ENCODE peak calls at places on chromosome 20, in six cellular contexts. S, V, A, R, C and Z are unnamed samples.

GRCh38 chr20:35776513-35777101 is 4.8 kb downstream of the PHF20 start:
- DNase-seq in S (peak), V (no peak), A (no peak), R (peak), C (no peak), Z (peak)

GRCh38 chr20:17878912-17879602 is 89.5 kb downstream of the SNX5 start:
- DNase-seq in S (no peak), V (no peak), A (no peak), R (no peak), C (no peak), Z (no peak)

GRCh38 chr20:32621071-32621913 is 36.2 kb upstream of the NOL4L start:
- DNase-seq in S (no peak), V (no peak), A (no peak), R (no peak), C (no peak), Z (no peak)

GRCh38 chr20:17995967-17996819 is 27.4 kb downstream of the MGME1 start:
- DNase-seq in S (peak), V (no peak), A (no peak), R (peak), C (no peak), Z (peak)

GRCh38 chr20:53413188-53413631 is 180.4 kb downstream of the ZNF217 start:
- DNase-seq in S (no peak), V (no peak), A (peak), R (no peak), C (no peak), Z (peak)

GRCh38 chr20:2539341-2539740 is 3.0 kb downstream of the TMC2 start:
- DNase-seq in S (no peak), V (no peak), A (no peak), R (no peak), C (no peak), Z (no peak)

GRCh38 chr20:38164624-38165088 is 414 bp downstream of the TGM2 start:
- DNase-seq in S (no peak), V (no peak), A (no peak), R (no peak), C (no peak), Z (no peak)

GRCh38 chr20:31966991-31967655 is 828 bp upstream of the XKR7 start:
- DNase-seq in S (no peak), V (no peak), A (no peak), R (no peak), C (no peak), Z (no peak)

GRCh38 chr20:4243071-4243470 is 227.7 kb upstream of the RNF24 start:
- DNase-seq in S (no peak), V (peak), A (no peak), R (peak), C (no peak), Z (no peak)

GRCh38 chr20:11451793-11452291 is 465.9 kb upstream of the BTBD3 start:
- DNase-seq in S (peak), V (no peak), A (no peak), R (peak), C (no peak), Z (no peak)

GRCh38 chr20:47854687-47855212 is 69.5 kb upstream of the SULF2 start:
- DNase-seq in S (peak), V (peak), A (no peak), R (peak), C (no peak), Z (peak)

GRCh38 chr20:62027116-62027515 is 38.6 kb downstream of the TAF4 start:
- DNase-seq in S (no peak), V (no peak), A (no peak), R (peak), C (peak), Z (no peak)

GRCh38 chr20:20253744-20254330 is 114.1 kb upstream of the INSM1 start:
- DNase-seq in S (no peak), V (no peak), A (no peak), R (no peak), C (no peak), Z (no peak)

GRCh38 chr20:1165521-1165920 is 19.3 kb downstream of the TMEM74B start:
- DNase-seq in S (no peak), V (no peak), A (no peak), R (no peak), C (no peak), Z (no peak)

GRCh38 chr20:46651091-46651962 is at the start of gene SLC13A3:
- DNase-seq in S (no peak), V (no peak), A (no peak), R (peak), C (no peak), Z (no peak)

GRCh38 chr20:60729119-60729900 is 522.8 kb upstream of the CDH4 start:
- DNase-seq in S (no peak), V (no peak), A (no peak), R (no peak), C (no peak), Z (no peak)

GRCh38 chr20:1377984-1378742 is 14.7 kb downstream of the FKBP1A start:
- DNase-seq in S (peak), V (no peak), A (no peak), R (peak), C (no peak), Z (peak)

GRCh38 chr20:32779500-32780215 is 17.5 kb downstream of the DNMT3B start:
- DNase-seq in S (no peak), V (peak), A (no peak), R (no peak), C (no peak), Z (no peak)

DNA sequence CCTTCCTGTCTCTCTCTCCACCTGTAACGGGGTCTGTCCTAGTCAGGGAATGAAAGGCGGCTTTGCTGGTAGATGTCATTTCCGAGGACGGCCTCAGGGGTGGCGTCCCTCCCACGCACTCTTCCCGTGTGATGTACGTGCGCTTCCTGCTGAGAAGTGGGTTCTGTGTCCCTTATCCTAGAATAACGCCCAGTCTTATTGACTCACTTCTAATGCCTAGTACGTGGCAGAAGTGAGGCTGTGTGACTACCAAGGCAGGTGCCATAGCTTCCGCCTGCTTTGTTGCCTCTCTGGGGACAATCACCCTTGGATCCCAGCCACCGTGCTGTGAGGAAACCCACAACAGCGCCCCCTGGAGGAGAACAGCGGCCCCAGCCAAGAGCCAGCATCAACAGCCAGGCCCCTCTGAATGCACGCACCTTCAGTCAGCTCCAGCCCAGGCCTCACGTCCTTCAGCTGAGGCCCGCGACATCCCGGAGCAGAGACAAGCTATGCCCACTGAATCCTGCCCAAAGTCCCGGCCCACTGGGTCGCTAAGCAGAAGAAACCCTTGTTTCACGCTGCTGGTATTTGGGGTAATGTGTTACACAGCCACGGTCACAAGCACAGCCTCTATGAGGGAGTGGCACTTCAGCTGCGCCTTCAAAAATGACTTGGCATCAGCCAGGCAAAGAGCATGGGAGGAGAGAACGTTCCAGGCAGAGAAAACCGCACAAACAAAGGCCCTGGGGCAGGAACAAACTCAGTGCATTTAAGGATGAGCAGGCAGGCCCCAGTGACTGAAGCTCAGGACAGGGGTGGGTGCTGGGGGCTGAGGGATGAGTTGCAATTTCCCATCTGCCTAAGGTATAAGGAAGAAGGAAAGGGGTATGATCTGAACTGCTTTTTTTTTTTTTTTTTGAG is 224.2 kb downstream of the NFATC2 start:
- DNase-seq in S (no peak), V (peak), A (peak), R (no peak), C (no peak), Z (peak)
- TF ChIP-seq CTCF in S (peak), V (peak), A (peak), R (peak), C (no peak), Z (peak)

DNA sequence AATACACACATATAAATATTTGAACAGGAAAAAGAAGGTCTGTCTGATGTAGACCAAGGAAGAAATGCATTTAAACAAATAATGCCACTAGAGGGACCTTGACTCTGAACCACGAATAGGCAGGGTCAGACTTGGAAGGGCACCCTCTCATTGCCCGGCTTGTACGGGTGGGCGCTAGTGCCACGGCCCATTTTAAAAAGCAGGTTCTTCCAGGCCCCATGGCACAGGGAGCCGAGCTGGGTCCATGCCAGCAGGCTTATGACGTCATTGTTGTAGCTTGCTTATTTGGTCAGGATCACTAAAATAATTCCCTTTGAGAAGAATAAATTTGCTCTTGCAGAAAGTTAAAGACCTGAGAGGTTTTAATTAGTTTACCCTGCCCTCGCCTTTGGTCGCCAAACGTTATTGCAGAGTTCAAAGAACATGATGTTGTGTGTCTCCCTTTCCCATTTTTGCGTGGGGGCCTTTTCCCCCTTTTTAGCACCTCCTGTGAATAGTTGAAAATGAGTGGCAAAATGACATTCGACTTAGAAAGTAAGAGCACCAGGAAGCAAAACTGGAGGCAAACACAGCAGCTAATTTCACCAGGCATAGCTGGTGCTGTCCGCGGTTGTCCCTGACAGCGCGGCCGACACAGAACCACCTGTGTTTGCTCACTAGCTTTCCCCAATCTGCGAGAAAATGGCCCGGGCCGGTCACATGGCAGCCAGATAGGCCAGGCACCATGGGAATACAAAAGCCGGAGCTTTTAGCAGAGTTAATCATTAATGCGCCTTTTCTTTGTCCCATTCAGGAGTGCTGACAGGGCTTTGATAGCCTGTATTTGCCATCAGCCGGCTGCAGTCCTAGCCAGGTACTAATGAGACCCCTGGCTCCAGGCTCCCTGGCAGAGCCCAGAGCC is 93.8 kb downstream of the FOXA2 start:
- DNase-seq in S (no peak), V (no peak), A (no peak), R (no peak), C (peak), Z (peak)
- TF ChIP-seq CTCF in S (no peak), V (no peak), A (no peak), R (no peak), C (no peak), Z (no peak)

DNA sequence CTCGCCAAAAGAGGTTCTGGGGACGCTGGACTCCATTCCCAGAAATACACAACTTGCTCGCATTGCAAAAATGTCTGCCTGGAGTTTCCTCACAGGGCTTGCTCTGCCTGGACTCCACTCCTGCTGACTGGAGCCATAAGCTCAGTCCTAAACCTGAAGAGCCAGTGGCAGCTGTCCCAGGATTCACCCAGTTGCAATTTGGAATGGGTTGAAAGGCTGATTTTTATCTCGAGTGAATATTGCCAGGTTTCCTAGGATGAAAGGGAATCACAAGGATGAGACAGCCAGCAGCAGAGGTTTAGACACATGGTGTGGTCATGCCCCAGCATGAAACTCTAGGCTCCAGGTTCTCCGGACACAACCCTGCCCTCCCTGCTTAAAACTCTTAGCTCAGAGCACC is 223.3 kb downstream of the BMP7 start:
- DNase-seq in S (no peak), V (no peak), A (no peak), R (no peak), C (no peak), Z (peak)
- TF ChIP-seq CTCF in S (no peak), V (no peak), A (no peak), R (no peak), C (no peak), Z (no peak)

DNA sequence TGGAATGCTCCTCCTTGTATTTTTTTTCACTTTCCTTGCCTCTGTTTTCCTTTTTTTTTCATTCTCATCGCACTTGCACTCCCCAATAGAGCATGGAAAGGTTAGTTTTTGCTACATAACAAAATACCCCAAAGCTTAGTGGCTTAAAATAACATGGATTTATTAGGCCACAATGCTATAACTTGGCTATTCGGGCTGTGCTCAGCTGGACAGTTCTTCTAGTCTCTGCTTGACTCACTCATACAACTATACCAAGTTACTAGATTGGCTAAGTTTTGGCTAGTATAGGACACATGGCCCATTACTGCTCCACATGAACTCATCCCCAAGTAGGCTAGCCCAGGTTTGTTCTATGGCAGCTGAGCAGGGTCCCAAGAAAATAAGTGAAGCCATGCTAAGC is 94.5 kb upstream of the ANKEF1 start:
- DNase-seq in S (no peak), V (no peak), A (no peak), R (no peak), C (no peak), Z (no peak)
- TF ChIP-seq CTCF in S (no peak), V (no peak), A (no peak), R (no peak), C (no peak), Z (no peak)